ENCODE peak calls at places on chromosomes 7 and 10, in seven cellular contexts. C, P, K, S, Z, R and D are unnamed samples.

GRCh38 chr7:26156454-26157365 is 4.7 kb downstream of the NFE2L3 start:
- DNase-seq in K (no peak), P (peak), R (no peak), C (no peak), S (peak), Z (peak), D (no peak)

GRCh38 chr7:121084256-121084655 is 95.7 kb downstream of the CPED1 start:
- DNase-seq in Z (peak), P (no peak), S (no peak), C (no peak), K (no peak), R (no peak), D (no peak)

GRCh38 chr10:89347706-89348457 is 20.1 kb downstream of the IFIT3 start:
- DNase-seq in Z (no peak), C (no peak), K (no peak), R (no peak), S (no peak), P (no peak), D (no peak)

GRCh38 chr10:50561816-50562215 is 61.9 kb downstream of the SGMS1 start:
- DNase-seq in Z (no peak), R (peak), P (no peak), C (no peak), K (no peak), S (peak), D (no peak)

GRCh38 chr7:103714377-103714927 is 268.4 kb upstream of the SLC26A5 start:
- DNase-seq in Z (no peak), C (no peak), S (no peak), P (no peak), K (no peak), R (no peak), D (no peak)

GRCh38 chr7:6423942-6424701 is 23.6 kb downstream of the DAGLB start:
- DNase-seq in C (no peak), K (no peak), P (no peak), S (no peak), R (peak), Z (peak), D (peak)

GRCh38 chr10:17847586-17848296 is 38.6 kb downstream of the MRC1 start:
- DNase-seq in C (no peak), P (no peak), K (no peak), S (no peak), R (no peak), Z (peak), D (no peak)

GRCh38 chr10:61752111-61753011 is 89.6 kb downstream of the CABCOCO1 start:
- DNase-seq in S (no peak), R (no peak), K (no peak), C (no peak), P (no peak), Z (peak), D (no peak)

GRCh38 chr7:52269669-52270068 is 765.8 kb upstream of the POM121L12 start:
- DNase-seq in Z (no peak), K (no peak), R (no peak), P (no peak), C (no peak), S (no peak), D (no peak)

GRCh38 chr7:7352845-7353244 is 170.5 kb downstream of the C1GALT1 start:
- DNase-seq in Z (no peak), K (no peak), P (no peak), R (peak), C (no peak), S (no peak), D (no peak)

GRCh38 chr7:131197920-131198610 is 129.6 kb upstream of the MKLN1 start:
- DNase-seq in K (no peak), P (no peak), C (no peak), R (no peak), S (no peak), Z (peak), D (no peak)

GRCh38 chr10:26780106-26780792 is 80.5 kb downstream of the ABI1 start:
- DNase-seq in S (no peak), K (no peak), Z (no peak), C (no peak), R (no peak), P (no peak), D (no peak)

GRCh38 chr7:23207029-23207428 is 25.2 kb downstream of the NUP42 start:
- DNase-seq in P (no peak), C (no peak), S (no peak), K (no peak), Z (no peak), R (no peak), D (no peak)

GRCh38 chr7:47504546-47505316 is 77.2 kb downstream of the TNS3 start:
- DNase-seq in P (no peak), S (no peak), K (no peak), R (no peak), C (no peak), Z (no peak), D (no peak)

GRCh38 chr10:117007080-117007479 is 2.1 kb upstream of the SHTN1 start:
- DNase-seq in Z (peak), R (no peak), C (no peak), K (no peak), S (no peak), P (no peak), D (no peak)

GRCh38 chr10:128511284-128511683 is 385.1 kb upstream of the MKI67 start:
- DNase-seq in S (no peak), C (no peak), Z (no peak), P (no peak), K (no peak), R (no peak), D (no peak)

GRCh38 chr7:28686418-28686800 is 271.7 kb downstream of the TRIL start:
- DNase-seq in Z (peak), K (peak), R (peak), C (no peak), S (no peak), P (no peak), D (no peak)

GRCh38 chr7:4833176-4833575 is 28.7 kb downstream of the PAPOLB start:
- DNase-seq in C (no peak), P (no peak), K (no peak), S (no peak), Z (no peak), R (no peak), D (no peak)

GRCh38 chr10:100446130-100446761 is 16.6 kb upstream of the WNT8B start:
- DNase-seq in P (no peak), R (no peak), K (no peak), Z (no peak), C (no peak), S (no peak), D (no peak)

GRCh38 chr10:14329609-14330246 is 996 bp downstream of the FRMD4A start:
- DNase-seq in Z (no peak), S (no peak), C (no peak), R (peak), P (no peak), K (no peak), D (peak)

GRCh38 chr7:120521761-120522737 is 249.1 kb downstream of the KCND2 start:
- DNase-seq in S (no peak), K (no peak), C (no peak), R (peak), Z (peak), P (no peak), D (no peak)

GRCh38 chr7:128022631-128023532 is 8.4 kb downstream of the LRRC4 start:
- DNase-seq in Z (peak), C (no peak), S (no peak), R (no peak), P (no peak), K (no peak), D (no peak)

GRCh38 chr7:158867214-158867984 is 11.0 kb downstream of the DYNC2I1 start:
- DNase-seq in K (no peak), C (no peak), P (no peak), R (peak), Z (no peak), S (no peak), D (no peak)

GRCh38 chr10:62459072-62459471 is 84.9 kb downstream of the ZNF365 start:
- DNase-seq in C (no peak), R (no peak), S (no peak), Z (peak), K (no peak), P (no peak), D (no peak)

GRCh38 chr7:8117195-8117594 is 144.8 kb downstream of the ICA1 start:
- DNase-seq in S (no peak), C (no peak), Z (peak), K (no peak), R (no peak), P (no peak), D (no peak)

GRCh38 chr7:124532166-124532565 is 233.4 kb downstream of the GPR37 start:
- DNase-seq in S (no peak), C (no peak), R (no peak), Z (no peak), K (no peak), P (no peak), D (no peak)

GRCh38 chr10:71434760-71435394 is 38.2 kb downstream of the CDH23 start:
- DNase-seq in S (no peak), R (peak), P (no peak), K (no peak), Z (no peak), C (peak), D (no peak)

GRCh38 chr7:128084896-128085608 is 53.8 kb upstream of the LRRC4 start:
- DNase-seq in R (no peak), C (no peak), K (no peak), S (no peak), Z (no peak), P (no peak), D (peak)

GRCh38 chr10:70982443-70982842 is 94.1 kb upstream of the PCBD1 start:
- DNase-seq in Z (no peak), S (no peak), C (no peak), P (no peak), R (no peak), K (no peak), D (no peak)

GRCh38 chr7:29987821-29988317 is 1.7 kb downstream of the SCRN1 start:
- DNase-seq in P (no peak), S (no peak), K (no peak), R (peak), C (no peak), Z (peak), D (no peak)